ENCODE peak calls at places on chromosome 19, in four cellular contexts. S is left lung, H is IMR-90, L is AG10803. W is an unnamed sample.

GRCh38 chr19:44757057-44757734 is 8.7 kb downstream of the BCL3 start:
- DNase-seq in S (peak), H (peak), L (peak), W (peak)

GRCh38 chr19:1223018-1223855 is 14.6 kb downstream of the CBARP start:
- DNase-seq in H (peak), L (peak), S (no peak), W (peak)

GRCh38 chr19:1324792-1325567 is 39.3 kb downstream of the EFNA2 start:
- DNase-seq in H (peak), S (no peak), L (peak), W (peak)

GRCh38 chr19:55082023-55082851 is 6.6 kb downstream of the EPS8L1 start:
- DNase-seq in L (no peak), S (peak), H (peak), W (peak)

GRCh38 chr19:7655581-7655980 is 13.3 kb upstream of the RETN start:
- DNase-seq in S (no peak), L (no peak), H (no peak), W (no peak)

GRCh38 chr19:32719611-32720059 is at the start of gene TDRD12:
- DNase-seq in S (peak), L (no peak), H (no peak), W (no peak)

GRCh38 chr19:10612515-10613119 is 12.7 kb upstream of the SLC44A2 start:
- DNase-seq in H (no peak), L (no peak), S (peak), W (no peak)

GRCh38 chr19:10797078-10797477 is 38.9 kb downstream of the TMED1 start:
- DNase-seq in S (no peak), H (no peak), L (no peak), W (no peak)

GRCh38 chr19:33376423-33376822 is 2.9 kb downstream of the CEBPG start:
- DNase-seq in L (peak), S (peak), H (peak), W (peak)

GRCh38 chr19:48556163-48556562 is 4.2 kb downstream of the SULT2B1 start:
- DNase-seq in H (peak), L (peak), S (no peak), W (peak)

GRCh38 chr19:35899547-35900214 is 659 bp downstream of the NFKBID start:
- DNase-seq in H (peak), L (peak), S (peak), W (peak)

GRCh38 chr19:35935911-35936737 is at the start of gene LRFN3:
- DNase-seq in H (peak), L (peak), S (peak), W (peak)

GRCh38 chr19:48571378-48572162 is 19.6 kb downstream of the SULT2B1 start:
- DNase-seq in L (no peak), S (no peak), H (no peak), W (no peak)

GRCh38 chr19:58559275-58560006 is 1.0 kb upstream of the UBE2M start:
- DNase-seq in S (peak), L (peak), H (peak), W (peak)

GRCh38 chr19:49857834-49858590 is 7.1 kb downstream of the PTOV1 start:
- DNase-seq in S (peak), L (no peak), H (no peak), W (no peak)

GRCh38 chr19:20038358-20039202 is 725 bp downstream of the ZNF682 start:
- DNase-seq in L (peak), S (no peak), H (peak), W (no peak)

GRCh38 chr19:15197275-15198005 is 3.4 kb downstream of the NOTCH3 start:
- DNase-seq in H (peak), L (peak), S (no peak), W (no peak)

GRCh38 chr19:52946322-52947310 is 16.1 kb downstream of the ZNF816 start:
- DNase-seq in H (peak), L (no peak), S (peak), W (peak)

GRCh38 chr19:31173991-31174390 is 175.2 kb downstream of the TSHZ3 start:
- DNase-seq in H (no peak), L (no peak), S (no peak), W (no peak)

GRCh38 chr19:28575816-28576215 is 637.1 kb downstream of the UQCRFS1 start:
- DNase-seq in S (no peak), H (no peak), L (no peak), W (no peak)

GRCh38 chr19:55657004-55657747 is 2.3 kb downstream of the U2AF2 start:
- DNase-seq in H (no peak), S (peak), L (no peak), W (peak)

GRCh38 chr19:56147307-56147706 is 6.2 kb downstream of the ZNF444 start:
- DNase-seq in H (no peak), L (no peak), S (no peak), W (no peak)

GRCh38 chr19:27736225-27736624 is 1476.7 kb downstream of the UQCRFS1 start:
- DNase-seq in S (no peak), L (no peak), H (no peak), W (no peak)

GRCh38 chr19:23527797-23528196 is 132.5 kb upstream of the ZNF91 start:
- DNase-seq in L (no peak), S (no peak), H (no peak), W (no peak)

GRCh38 chr19:47885067-47885463 is 1.1 kb downstream of the SULT2A1 start:
- DNase-seq in L (no peak), H (no peak), S (no peak), W (no peak)

GRCh38 chr19:46624958-46625661 is at the start of gene PTGIR:
- DNase-seq in L (peak), S (no peak), H (peak), W (peak)

GRCh38 chr19:41929536-41930071 is 1.4 kb upstream of the ERFL start:
- DNase-seq in L (no peak), S (no peak), H (no peak), W (no peak)
- TF ChIP-seq CTCF in L (no peak), S (no peak), H (no peak), W (no peak)

GRCh38 chr19:17001603-17002183 is 24.9 kb downstream of the CPAMD8 start:
- DNase-seq in L (no peak), S (no peak), H (no peak), W (no peak)
- H3K4me3 ChIP-seq in L (no peak), S (no peak), H (no peak), W (no peak)

GRCh38 chr19:6551607-6552450 is 21.0 kb downstream of the TNFSF9 start:
- DNase-seq in L (no peak), S (peak), H (no peak), W (no peak)
- TF ChIP-seq CTCF in L (no peak), S (no peak), H (no peak), W (no peak)

GRCh38 chr19:12784871-12785430 is 6.3 kb upstream of the JUNB start:
- DNase-seq in H (peak), L (peak), S (no peak), W (no peak)

GRCh38 chr19:12784394-12784870 is 6.9 kb upstream of the JUNB start:
- DNase-seq in S (no peak), H (peak), L (no peak), W (no peak)

GRCh38 chr19:12782424-12783225 is 7.3 kb upstream of the HOOK2 start:
- DNase-seq in H (peak), L (peak), S (peak), W (peak)

GRCh38 chr19:12783226-12783848 is 7.9 kb upstream of the JUNB start:
- DNase-seq in H (no peak), L (no peak), S (no peak), W (no peak)

GRCh38 chr19:12783849-12784393 is 7.4 kb upstream of the JUNB start:
- DNase-seq in S (no peak), L (no peak), H (no peak), W (no peak)
- H3K4me3 ChIP-seq in S (no peak), L (no peak), H (no peak), W (no peak)

DNA sequence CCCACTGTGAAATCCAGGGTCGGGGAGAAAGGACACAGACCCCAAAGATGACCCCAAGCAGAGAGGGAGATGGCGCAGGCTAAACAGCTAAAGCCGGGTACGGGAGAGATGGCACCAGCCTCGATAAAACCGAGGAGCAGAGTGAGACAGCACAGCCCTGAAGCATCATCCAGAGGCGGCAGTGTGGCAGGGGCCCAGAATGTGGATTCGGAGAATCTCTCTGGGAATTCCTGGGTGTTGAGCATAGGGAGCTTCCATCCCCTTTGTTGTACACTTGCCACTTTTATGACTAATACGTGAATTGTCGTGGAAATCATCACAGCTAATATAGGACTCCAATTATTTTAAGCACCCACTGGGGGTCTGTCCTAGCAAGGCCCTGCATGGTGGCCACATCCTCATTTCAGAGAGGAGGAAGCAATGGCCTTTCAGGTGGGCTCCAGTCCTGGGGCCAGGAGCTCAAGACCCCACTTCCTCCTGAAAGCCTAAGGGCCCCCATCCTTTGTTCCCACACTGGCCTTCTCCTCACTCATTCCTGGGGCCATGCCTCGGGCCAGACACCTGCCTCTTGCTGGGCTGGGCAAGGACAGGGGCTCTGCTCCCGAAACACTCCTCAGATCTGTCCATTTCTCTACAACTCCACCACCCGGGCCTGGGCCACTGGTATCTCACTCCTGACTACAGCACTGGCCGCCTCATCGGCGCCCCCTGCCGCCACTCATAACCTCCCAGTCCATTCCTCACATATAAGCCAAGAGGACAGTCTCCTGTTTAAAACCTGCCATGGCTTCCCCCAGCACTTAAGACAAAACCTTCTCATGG is 29.3 kb upstream of the ATP1A3 start:
- DNase-seq in L (peak), S (no peak), H (peak), W (peak)
- TF ChIP-seq CTCF in L (peak), S (no peak), H (peak), W (peak)

GRCh38 chr19:6092329-6093286 is 17.7 kb downstream of the RFX2 start:
- DNase-seq in L (peak), S (peak), H (peak), W (peak)
- H3K4me3 ChIP-seq in L (peak), S (no peak), H (peak), W (peak)

GRCh38 chr19:5225486-5226345 is 114.9 kb downstream of the PTPRS start:
- DNase-seq in S (no peak), L (no peak), H (no peak), W (no peak)
- TF ChIP-seq CTCF in S (no peak), L (peak), H (peak), W (peak)

GRCh38 chr19:4638828-4639530 is at the start of gene TNFAIP8L1:
- DNase-seq in S (peak), H (peak), L (peak), W (peak)

GRCh38 chr19:4639531-4640246 is 373 bp downstream of the TNFAIP8L1 start:
- DNase-seq in L (no peak), H (no peak), S (no peak), W (no peak)

GRCh38 chr19:4640247-4641000 is 1.1 kb downstream of the TNFAIP8L1 start:
- DNase-seq in L (no peak), S (no peak), H (no peak), W (no peak)

GRCh38 chr19:4642625-4643024 is 3.3 kb downstream of the TNFAIP8L1 start:
- DNase-seq in H (no peak), S (no peak), L (no peak), W (no peak)

DNA sequence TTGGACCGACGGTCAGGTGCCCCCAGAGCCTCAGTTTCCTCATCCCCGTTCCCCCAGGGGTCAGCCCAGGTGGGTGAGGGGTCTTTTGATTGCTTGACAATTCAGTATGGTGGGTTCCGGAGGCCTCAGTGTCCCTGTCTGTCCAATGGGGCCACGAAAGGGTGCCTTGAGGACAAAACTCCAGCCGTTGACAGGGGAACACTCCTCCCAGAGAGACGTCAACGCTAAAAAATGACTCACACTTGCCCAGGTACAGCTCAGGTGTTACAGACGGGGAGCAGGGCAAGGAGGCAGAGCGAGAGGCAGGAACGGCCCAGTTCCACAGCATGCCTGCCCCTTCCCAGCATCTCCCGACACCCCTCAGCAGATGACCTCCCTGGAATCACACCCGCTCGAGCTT is 1.8 kb downstream of the TNFAIP8L1 start:
- DNase-seq in S (no peak), L (no peak), H (no peak), W (no peak)
- H3K4me3 ChIP-seq in S (no peak), L (no peak), H (no peak), W (no peak)

GRCh38 chr19:13430790-13431582 is 75.3 kb downstream of the CACNA1A start:
- DNase-seq in L (peak), H (peak), S (no peak), W (peak)
- TF ChIP-seq CTCF in L (peak), H (peak), S (peak), W (peak)

GRCh38 chr19:18113827-18114226 is 16.2 kb downstream of the MAST3 start:
- DNase-seq in H (no peak), L (no peak), S (no peak), W (no peak)

GRCh38 chr19:18114483-18114882 is 16.9 kb downstream of the MAST3 start:
- DNase-seq in L (no peak), S (no peak), H (no peak), W (no peak)

GRCh38 chr19:18110833-18111232 is 13.3 kb downstream of the MAST3 start:
- DNase-seq in S (no peak), H (no peak), L (no peak), W (no peak)

GRCh38 chr19:18109731-18110671 is 12.4 kb downstream of the MAST3 start:
- DNase-seq in H (no peak), L (no peak), S (peak), W (peak)

GRCh38 chr19:18112989-18113478 is 15.5 kb downstream of the MAST3 start:
- DNase-seq in H (peak), L (peak), S (peak), W (peak)
- H3K4me3 ChIP-seq in H (no peak), L (no peak), S (no peak), W (no peak)

W was measured in foreskin fibroblast.